ENCODE peak calls at places on chromosomes 6 and 20, in four cellular contexts. S is right cardiac atrium, W is mucosa of descending colon, X is SHP77. R is an unnamed sample.

GRCh38 chr6:96015791-96016776 is at the start of gene FUT9:
- DNase-seq in S (no peak), W (no peak), X (peak), R (no peak)

GRCh38 chr6:169702640-169703246 is 817 bp downstream of the C6orf120 start:
- DNase-seq in S (peak), W (peak), X (peak), R (no peak)

GRCh38 chr20:35306931-35307517 is 14.8 kb upstream of the FAM83C start:
- DNase-seq in S (peak), W (peak), X (peak), R (peak)

GRCh38 chr20:54170026-54170471 is 3.7 kb downstream of the CYP24A1 start:
- DNase-seq in S (no peak), W (no peak), X (no peak), R (no peak)

GRCh38 chr6:31949926-31950548 is 4.1 kb downstream of the CFB start:
- DNase-seq in S (no peak), W (no peak), X (no peak), R (no peak)

GRCh38 chr6:133428299-133428698 is 187.1 kb downstream of the EYA4 start:
- DNase-seq in S (no peak), W (no peak), X (no peak), R (no peak)

GRCh38 chr6:128806274-128806673 is 76.7 kb upstream of the LAMA2 start:
- DNase-seq in S (peak), W (no peak), X (no peak), R (no peak)

GRCh38 chr6:143195349-143195845 is 134.7 kb downstream of the AIG1 start:
- DNase-seq in S (peak), W (no peak), X (no peak), R (no peak)

GRCh38 chr6:105363100-105363754 is 39.7 kb downstream of the PREP start:
- DNase-seq in S (no peak), W (no peak), X (no peak), R (no peak)

GRCh38 chr20:4795394-4795793 is 73.7 kb downstream of the PRND start:
- DNase-seq in S (no peak), W (no peak), X (no peak), R (no peak)

GRCh38 chr20:20373046-20373706 is 5.3 kb downstream of the INSM1 start:
- DNase-seq in S (no peak), W (no peak), X (peak), R (no peak)

GRCh38 chr20:43936371-43936770 is 21.7 kb downstream of the TOX2 start:
- DNase-seq in S (no peak), W (no peak), X (peak), R (no peak)

GRCh38 chr6:159790947-159791598 is 806 bp downstream of the MRPL18 start:
- DNase-seq in S (no peak), W (peak), X (no peak), R (no peak)

GRCh38 chr6:27414996-27415395 is 26.4 kb downstream of the ZNF391 start:
- DNase-seq in S (no peak), W (no peak), X (no peak), R (no peak)

GRCh38 chr6:92023410-92023940 is 1395.9 kb downstream of the EPHA7 start:
- DNase-seq in S (no peak), W (no peak), X (peak), R (no peak)

GRCh38 chr20:888057-888456 is 28.1 kb downstream of the ANGPT4 start:
- DNase-seq in S (peak), W (no peak), X (no peak), R (no peak)

GRCh38 chr20:59042151-59042795 is at the start of gene PRELID3B:
- DNase-seq in S (no peak), W (peak), X (peak), R (peak)

GRCh38 chr6:3500262-3501001 is 43.6 kb upstream of the SLC22A23 start:
- DNase-seq in S (no peak), W (peak), X (no peak), R (no peak)

GRCh38 chr20:973785-974194 is 28.3 kb downstream of the RSPO4 start:
- DNase-seq in S (no peak), W (peak), X (peak), R (peak)

GRCh38 chr20:910840-911770 is 5.0 kb downstream of the ANGPT4 start:
- DNase-seq in S (peak), W (no peak), X (no peak), R (no peak)

GRCh38 chr6:145673504-145673903 is 61.8 kb downstream of the EPM2A start:
- DNase-seq in S (no peak), W (no peak), X (no peak), R (no peak)

GRCh38 chr6:137313928-137314855 is 95.0 kb upstream of the IFNGR1 start:
- DNase-seq in S (peak), W (peak), X (peak), R (peak)

GRCh38 chr20:59032713-59033059 is 551 bp upstream of the ATP5F1E start:
- DNase-seq in S (no peak), W (no peak), X (peak), R (no peak)

GRCh38 chr6:79838851-79839250 is 108.5 kb downstream of the ELOVL4 start:
- DNase-seq in S (no peak), W (no peak), X (no peak), R (no peak)

GRCh38 chr6:156827382-156827781 is 50.2 kb downstream of the ARID1B start:
- DNase-seq in S (no peak), W (no peak), X (no peak), R (no peak)

GRCh38 chr6:116217069-116217468 is 36.8 kb downstream of the TSPYL4 start:
- DNase-seq in S (no peak), W (no peak), X (peak), R (no peak)

GRCh38 chr6:11971154-11971553 is 41.0 kb upstream of the HIVEP1 start:
- DNase-seq in S (no peak), W (no peak), X (no peak), R (no peak)

R was measured in left colon.